ENCODE peak calls at places on chromosomes 7 and 10, in eight cellular contexts. E is SW480; I is neuronal stem cell; F is stimulated activated CD4-positive, alpha-beta T cell treated with anti-CD3 and anti-CD28 coated beads, Interleukin-12 subunit alpha, Interleukin-12 subunit beta, amount 100 ng/mL, for 4 hours; N is cardiac muscle cell; H is cardiac fibroblast; Z is AML-193; T is GM18507. X is an unnamed sample.
A peak's percentile ranks its signal among the peaks of the same experiment; 100 is the strongest.

GRCh38 chr10:93494494-93494893 is 1.9 kb upstream of the CEP55 start:
- DNase-seq in Z (no peak), N (no peak), F (no peak), I (no peak), E (no peak), T (no peak), H (no peak), X (no peak)

GRCh38 chr10:35533565-35533964 is 71.6 kb upstream of the GJD4 start:
- DNase-seq in Z (no peak), F (no peak), T (no peak), I (no peak), H (peak; percentile 62), E (no peak), N (peak; percentile 63), X (no peak)

GRCh38 chr10:80468002-80468401 is 13.9 kb downstream of the TSPAN14 start:
- DNase-seq in I (no peak), N (no peak), F (peak; percentile 48), E (no peak), T (no peak), H (peak; percentile 50), Z (no peak), X (peak; percentile 94)

GRCh38 chr10:24901686-24902399 is 50.6 kb downstream of the PRTFDC1 start:
- DNase-seq in Z (no peak), E (peak; percentile 80), T (no peak), H (peak; percentile 91), F (no peak), I (no peak), N (peak; percentile 88), X (peak; percentile 19)

GRCh38 chr7:16811555-16811954 is 6.8 kb upstream of the AGR2 start:
- DNase-seq in T (no peak), E (no peak), Z (no peak), F (no peak), N (no peak), H (peak; percentile 72), I (no peak), X (no peak)

GRCh38 chr10:73995035-73995358 is 2.9 kb upstream of the VCL start:
- DNase-seq in I (no peak), N (no peak), T (no peak), H (no peak), F (no peak), Z (no peak), E (no peak), X (peak; percentile 54)

GRCh38 chr10:122476034-122476695 is 14.8 kb downstream of the HTRA1 start:
- DNase-seq in F (no peak), T (no peak), I (no peak), Z (no peak), H (no peak), E (peak; percentile 15), N (no peak), X (no peak)

GRCh38 chr7:17178562-17178961 is 119.9 kb upstream of the AHR start:
- DNase-seq in I (no peak), Z (no peak), F (no peak), E (no peak), H (no peak), N (no peak), T (no peak), X (no peak)

GRCh38 chr10:132562177-132562915 is 24.8 kb downstream of the INPP5A start:
- DNase-seq in I (no peak), N (no peak), Z (no peak), F (no peak), H (no peak), E (no peak), T (no peak), X (no peak)

GRCh38 chr7:93048136-93048930 is 69.4 kb downstream of the SAMD9 start:
- DNase-seq in E (no peak), I (no peak), F (no peak), T (no peak), Z (no peak), H (peak; percentile 65), N (no peak), X (no peak)

GRCh38 chr7:117395743-117396142 is 31.6 kb downstream of the ASZ1 start:
- DNase-seq in H (no peak), I (no peak), N (no peak), T (no peak), Z (no peak), E (no peak), F (no peak), X (no peak)

GRCh38 chr7:69433086-69433485 is 165.2 kb upstream of the AUTS2 start:
- DNase-seq in N (no peak), H (no peak), T (no peak), F (no peak), Z (no peak), I (no peak), E (no peak), X (no peak)

GRCh38 chr7:152341039-152341913 is 94.5 kb downstream of the KMT2C start:
- DNase-seq in F (no peak), H (peak; percentile 77), E (peak; percentile 50), I (no peak), T (no peak), Z (peak; percentile 42), N (peak; percentile 71), X (peak; percentile 40)

GRCh38 chr7:111650456-111650999 is 88.2 kb upstream of the IMMP2L start:
- DNase-seq in Z (no peak), F (no peak), N (peak; percentile 49), H (peak; percentile 75), T (no peak), E (no peak), I (no peak), X (no peak)

GRCh38 chr10:105017116-105017515 is 376.0 kb downstream of the SORCS3 start:
- DNase-seq in H (no peak), E (no peak), T (no peak), I (no peak), Z (no peak), F (no peak), N (no peak), X (no peak)

GRCh38 chr7:91436655-91437054 is 172.4 kb downstream of the FZD1 start:
- DNase-seq in Z (no peak), E (peak; percentile 20), H (no peak), T (no peak), F (no peak), N (no peak), I (no peak), X (no peak)

GRCh38 chr10:35271086-35271834 is 65.0 kb upstream of the CCNY start:
- DNase-seq in T (no peak), Z (no peak), H (no peak), F (no peak), N (no peak), I (peak; percentile 14), E (no peak), X (no peak)

GRCh38 chr7:3585826-3586225 is 284.8 kb downstream of the SDK1 start:
- DNase-seq in I (no peak), T (no peak), N (no peak), H (no peak), F (no peak), E (no peak), Z (no peak), X (peak; percentile 77)

GRCh38 chr10:114824396-114824795 is 2.8 kb downstream of the FHIP2A start:
- DNase-seq in I (no peak), E (no peak), H (peak; percentile 70), T (no peak), F (no peak), Z (no peak), N (no peak), X (no peak)

GRCh38 chr7:138338361-138338760 is 121.7 kb upstream of the TRIM24 start:
- DNase-seq in E (no peak), I (no peak), Z (no peak), N (peak; percentile 95), H (peak; percentile 94), T (no peak), F (no peak), X (no peak)

GRCh38 chr10:17023386-17024298 is 106.0 kb downstream of the CUBN start:
- DNase-seq in Z (peak; percentile 85), H (peak; percentile 100), T (peak; percentile 48), N (peak; percentile 98), E (peak; percentile 88), F (peak; percentile 49), I (no peak), X (peak; percentile 93)